ENCODE peak calls at places on chromosomes 5 and 9, in eight cellular contexts. P is HTR-8/SVneo; F is T-helper 2 cell; G is OCI-M1; L is effector memory CD4-positive, alpha-beta T cell; Z is GM04504; J is CD8-positive, alpha-beta T cell; D is GM03348. Q is an unnamed sample.

GRCh38 chr5:172123269-172123692 is 64.7 kb downstream of the STK10 start:
- DNase-seq in L (no peak), P (peak; percentile 63), Z (peak; percentile 85), F (no peak), J (no peak), G (no peak), D (peak; percentile 89), Q (peak; percentile 83)

GRCh38 chr9:70101265-70101664 is 57.6 kb downstream of the MAMDC2 start:
- DNase-seq in F (no peak), G (no peak), P (no peak), J (no peak), D (peak; percentile 23), Z (no peak), L (no peak), Q (peak; percentile 68)

GRCh38 chr9:126132751-126133150 is 193.9 kb upstream of the MVB12B start:
- DNase-seq in P (no peak), G (no peak), L (no peak), D (no peak), F (no peak), Z (no peak), J (no peak), Q (no peak)

GRCh38 chr5:112210430-112211005 is 208.6 kb downstream of the EPB41L4A start:
- DNase-seq in P (peak; percentile 17), L (no peak), D (peak; percentile 36), J (no peak), Z (peak; percentile 4), G (peak; percentile 69), F (no peak), Q (peak; percentile 65)

GRCh38 chr5:136518814-136519213 is 153.5 kb upstream of the TRPC7 start:
- DNase-seq in D (no peak), J (no peak), P (no peak), F (no peak), G (no peak), Z (no peak), L (no peak), Q (no peak)

GRCh38 chr5:3602713-3603502 is 7.3 kb downstream of the IRX1 start:
- DNase-seq in F (no peak), L (no peak), J (no peak), Z (no peak), P (no peak), D (peak; percentile 74), G (no peak), Q (peak; percentile 7)

GRCh38 chr9:105656131-105656921 is 5.9 kb upstream of the TAL2 start:
- DNase-seq in P (no peak), D (peak; percentile 55), L (no peak), Z (no peak), G (no peak), F (no peak), J (no peak), Q (no peak)

GRCh38 chr5:52453176-52453575 is 334.5 kb upstream of the ITGA1 start:
- DNase-seq in G (no peak), L (no peak), D (no peak), J (no peak), F (no peak), P (no peak), Z (no peak), Q (no peak)

GRCh38 chr9:86734762-86735161 is 212.5 kb downstream of the GAS1 start:
- DNase-seq in D (peak; percentile 57), P (no peak), F (no peak), Z (peak; percentile 66), G (no peak), L (no peak), J (no peak), Q (peak; percentile 64)

GRCh38 chr9:137493163-137494103 is 34.3 kb upstream of the NSMF start:
- DNase-seq in P (no peak), L (no peak), J (no peak), F (no peak), G (no peak), Z (no peak), D (no peak), Q (no peak)

GRCh38 chr5:172362755-172363154 is 79.2 kb upstream of the UBTD2 start:
- DNase-seq in L (no peak), G (no peak), J (no peak), D (no peak), Z (no peak), F (no peak), P (no peak), Q (no peak)

GRCh38 chr9:108865037-108865436 is 3.0 kb downstream of the ACTL7A start:
- DNase-seq in D (no peak), P (no peak), F (no peak), Z (no peak), G (no peak), J (no peak), L (no peak), Q (no peak)